ENCODE peak calls at places on chromosomes 11 and 22, in ten cellular contexts. M is HTR-8/SVneo, R is breast epithelium, W is thoracic aorta, Q is DMS153, C is adrenal gland, N is HCEC 1CT, Y is pons, K is body of pancreas, E is GM13977. H is an unnamed sample.

GRCh38 chr11:76624515-76625379 is 45.8 kb downstream of the LRRC32 start:
- DNase-seq in E (no peak), K (no peak), R (no peak), N (no peak), M (no peak), C (no peak), Y (no peak), W (no peak), Q (no peak), H (no peak)

GRCh38 chr11:125091247-125091876 is 20.1 kb downstream of the TMEM218 start:
- DNase-seq in Y (peak), E (no peak), K (no peak), M (peak), N (peak), Q (no peak), W (no peak), C (no peak), R (no peak), H (no peak)

GRCh38 chr11:100777118-100777517 is 90.0 kb downstream of the ARHGAP42 start:
- DNase-seq in Y (no peak), C (no peak), M (no peak), E (no peak), N (no peak), W (no peak), Q (no peak), K (no peak), R (no peak), H (no peak)

GRCh38 chr11:70913715-70914231 is 338.6 kb downstream of the SHANK2 start:
- DNase-seq in E (no peak), N (no peak), W (no peak), M (no peak), Y (peak), R (peak), C (no peak), Q (peak), K (no peak), H (no peak)

GRCh38 chr11:59616396-59616982 is 915 bp upstream of the OSBP start:
- DNase-seq in C (no peak), Q (no peak), R (no peak), K (no peak), N (no peak), E (no peak), Y (no peak), W (no peak), M (no peak), H (no peak)

GRCh38 chr22:17342361-17342760 is 26.9 kb upstream of the CECR2 start:
- DNase-seq in N (no peak), Q (no peak), W (no peak), E (peak), R (no peak), K (no peak), C (no peak), M (no peak), Y (no peak), H (no peak)

GRCh38 chr22:19902245-19902699 is 39.3 kb upstream of the COMT start:
- DNase-seq in C (no peak), Y (no peak), W (no peak), R (no peak), E (no peak), N (no peak), M (no peak), K (no peak), Q (peak), H (no peak)

GRCh38 chr11:129289350-129290040 is 86.2 kb upstream of the BARX2 start:
- DNase-seq in K (no peak), W (no peak), M (no peak), Q (no peak), R (no peak), C (no peak), N (no peak), E (no peak), Y (no peak), H (no peak)

GRCh38 chr11:44936951-44937543 is 13.6 kb downstream of the TP53I11 start:
- DNase-seq in N (no peak), E (no peak), Y (no peak), M (no peak), K (no peak), R (no peak), W (no peak), Q (no peak), C (no peak), H (no peak)

GRCh38 chr11:128133501-128133900 is 453.9 kb downstream of the ETS1 start:
- DNase-seq in Q (no peak), W (no peak), N (no peak), C (no peak), Y (no peak), K (no peak), E (no peak), R (no peak), M (no peak), H (no peak)